ENCODE peak calls at places on chromosomes 13 and 19, in six cellular contexts. One of them, this sample, is unnamed.

GRCh38 chr19:46731007-46731501 is 14.1 kb upstream of the PRKD2 start:
- DNase-seq in SK-N-SH: no peak
- DNase-seq in K562: peak
- DNase-seq in A549: peak
- DNase-seq in WTC11: no peak
- DNase-seq in H1: no peak
- DNase-seq in this sample: peak

GRCh38 chr13:27954406-27954851 is 14.7 kb downstream of the CDX2 start:
- DNase-seq in A549: peak
- DNase-seq in SK-N-SH: peak
- DNase-seq in K562: no peak
- DNase-seq in WTC11: peak
- DNase-seq in H1: peak
- DNase-seq in this sample: peak

GRCh38 chr19:9793051-9793591 is 24.6 kb upstream of the ZNF846 start:
- DNase-seq in WTC11: no peak
- DNase-seq in A549: no peak
- DNase-seq in SK-N-SH: no peak
- DNase-seq in K562: no peak
- DNase-seq in H1: no peak
- DNase-seq in this sample: peak

GRCh38 chr13:78660130-78660857 is 1.3 kb upstream of the OBI1 start:
- DNase-seq in A549: peak
- DNase-seq in SK-N-SH: peak
- DNase-seq in H1: no peak
- DNase-seq in K562: no peak
- DNase-seq in WTC11: no peak
- DNase-seq in this sample: no peak

GRCh38 chr13:29361716-29362115 is 233.8 kb downstream of the SLC7A1 start:
- DNase-seq in K562: no peak
- DNase-seq in WTC11: no peak
- DNase-seq in SK-N-SH: no peak
- DNase-seq in A549: no peak
- DNase-seq in H1: no peak
- DNase-seq in this sample: no peak

GRCh38 chr13:112850273-112850672 is 118.7 kb upstream of the MCF2L start:
- DNase-seq in SK-N-SH: no peak
- DNase-seq in K562: no peak
- DNase-seq in A549: no peak
- DNase-seq in WTC11: no peak
- DNase-seq in H1: no peak
- DNase-seq in this sample: no peak

GRCh38 chr19:16361926-16362325 is 37.3 kb downstream of the KLF2 start:
- DNase-seq in K562: no peak
- DNase-seq in A549: no peak
- DNase-seq in WTC11: no peak
- DNase-seq in SK-N-SH: no peak
- DNase-seq in H1: no peak
- DNase-seq in this sample: no peak

GRCh38 chr19:10295305-10295846 is 5.6 kb downstream of the ICAM5 start:
- DNase-seq in H1: peak
- DNase-seq in SK-N-SH: peak
- DNase-seq in WTC11: peak
- DNase-seq in A549: no peak
- DNase-seq in K562: peak
- DNase-seq in this sample: no peak

GRCh38 chr13:33723772-33724435 is 94.0 kb upstream of the RFC3 start:
- DNase-seq in WTC11: peak
- DNase-seq in K562: peak
- DNase-seq in SK-N-SH: peak
- DNase-seq in A549: peak
- DNase-seq in H1: peak
- DNase-seq in this sample: peak

GRCh38 chr13:66367356-66367755 is 862.8 kb downstream of the PCDH9 start:
- DNase-seq in A549: no peak
- DNase-seq in K562: no peak
- DNase-seq in WTC11: no peak
- DNase-seq in SK-N-SH: no peak
- DNase-seq in H1: no peak
- DNase-seq in this sample: no peak

GRCh38 chr19:46350029-46350757 is 3.3 kb downstream of the PPP5C start:
- DNase-seq in A549: no peak
- DNase-seq in WTC11: no peak
- DNase-seq in H1: no peak
- DNase-seq in K562: no peak
- DNase-seq in SK-N-SH: no peak
- DNase-seq in this sample: peak

GRCh38 chr19:10521461-10522216 is 4.4 kb upstream of the S1PR5 start:
- DNase-seq in H1: no peak
- DNase-seq in K562: no peak
- DNase-seq in A549: no peak
- DNase-seq in WTC11: no peak
- DNase-seq in SK-N-SH: no peak
- DNase-seq in this sample: no peak

GRCh38 chr19:7063339-7063738 is 4.9 kb upstream of the MBD3L3 start:
- DNase-seq in A549: no peak
- DNase-seq in SK-N-SH: no peak
- DNase-seq in WTC11: no peak
- DNase-seq in K562: no peak
- DNase-seq in H1: no peak
- DNase-seq in this sample: no peak

GRCh38 chr13:34886476-34886875 is 55.6 kb upstream of the NBEA start:
- DNase-seq in SK-N-SH: no peak
- DNase-seq in A549: no peak
- DNase-seq in WTC11: no peak
- DNase-seq in H1: no peak
- DNase-seq in K562: no peak
- DNase-seq in this sample: no peak

GRCh38 chr19:7360393-7360984 is 11.8 kb downstream of the ARHGEF18 start:
- DNase-seq in H1: no peak
- DNase-seq in SK-N-SH: no peak
- DNase-seq in WTC11: no peak
- DNase-seq in A549: no peak
- DNase-seq in K562: no peak
- DNase-seq in this sample: peak

GRCh38 chr13:98144501-98145350 is 1.8 kb downstream of the FARP1 start:
- DNase-seq in A549: no peak
- DNase-seq in H1: no peak
- DNase-seq in WTC11: peak
- DNase-seq in K562: no peak
- DNase-seq in SK-N-SH: peak
- DNase-seq in this sample: no peak

GRCh38 chr13:110042253-110042652 is 255.9 kb upstream of the IRS2 start:
- DNase-seq in WTC11: no peak
- DNase-seq in A549: no peak
- DNase-seq in H1: no peak
- DNase-seq in K562: no peak
- DNase-seq in SK-N-SH: no peak
- DNase-seq in this sample: peak

GRCh38 chr13:40622761-40623160 is 43.7 kb downstream of the FOXO1 start:
- DNase-seq in H1: no peak
- DNase-seq in A549: no peak
- DNase-seq in SK-N-SH: no peak
- DNase-seq in WTC11: no peak
- DNase-seq in K562: no peak
- DNase-seq in this sample: no peak

GRCh38 chr19:55305491-55305890 is 19.6 kb downstream of the TMEM150B start:
- DNase-seq in K562: peak
- DNase-seq in A549: peak
- DNase-seq in H1: peak
- DNase-seq in SK-N-SH: peak
- DNase-seq in WTC11: peak
- DNase-seq in this sample: peak

GRCh38 chr13:93744886-93745285 is 518.3 kb downstream of the GPC6 start:
- DNase-seq in A549: no peak
- DNase-seq in K562: no peak
- DNase-seq in H1: no peak
- DNase-seq in WTC11: peak
- DNase-seq in SK-N-SH: no peak
- DNase-seq in this sample: no peak

GRCh38 chr13:48000559-48001126 is 430 bp downstream of the SUCLA2 start:
- DNase-seq in H1: no peak
- DNase-seq in A549: peak
- DNase-seq in WTC11: peak
- DNase-seq in K562: peak
- DNase-seq in SK-N-SH: no peak
- DNase-seq in this sample: no peak

GRCh38 chr19:18051887-18052286 is 34.8 kb downstream of the IL12RB1 start:
- DNase-seq in A549: no peak
- DNase-seq in WTC11: no peak
- DNase-seq in H1: no peak
- DNase-seq in K562: no peak
- DNase-seq in SK-N-SH: no peak
- DNase-seq in this sample: no peak
- TF ChIP-seq MAX in A549: no peak
- TF ChIP-seq MAX in WTC11: no peak
- TF ChIP-seq MAX in H1: no peak
- TF ChIP-seq MAX in K562: no peak
- TF ChIP-seq MAX in SK-N-SH: no peak
- TF ChIP-seq MAX in this sample: no peak

DNA sequence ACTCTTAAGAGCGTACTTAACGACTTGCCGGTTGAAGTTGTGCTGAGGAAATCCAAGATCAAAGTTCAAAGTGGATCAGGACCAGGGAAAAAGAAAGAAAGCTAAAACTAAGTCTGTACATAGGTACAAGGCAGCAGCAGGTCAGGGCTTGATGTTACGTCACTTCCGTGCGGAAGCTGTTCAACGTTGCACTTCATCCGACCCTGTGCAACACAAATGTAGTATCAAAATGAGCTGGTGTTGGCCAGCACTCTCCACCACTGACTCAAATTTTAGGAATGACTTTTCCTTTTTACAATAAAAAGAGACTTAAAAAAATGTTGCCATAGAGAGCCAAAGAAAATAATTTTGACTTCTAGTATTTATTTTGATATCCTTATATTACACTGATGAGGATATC is 1315.4 kb downstream of the EFNB2 start:
- DNase-seq in SK-N-SH: no peak
- DNase-seq in A549: no peak
- DNase-seq in WTC11: no peak
- DNase-seq in H1: no peak
- DNase-seq in K562: no peak
- DNase-seq in this sample: no peak
- TF ChIP-seq MAX in SK-N-SH: no peak
- TF ChIP-seq MAX in A549: no peak
- TF ChIP-seq MAX in WTC11: no peak
- TF ChIP-seq MAX in H1: no peak
- TF ChIP-seq MAX in K562: no peak
- TF ChIP-seq MAX in this sample: no peak

GRCh38 chr19:52453324-52454094 is at the start of gene ZNF578:
- DNase-seq in K562: peak
- DNase-seq in WTC11: peak
- DNase-seq in H1: no peak
- DNase-seq in A549: no peak
- DNase-seq in SK-N-SH: peak
- DNase-seq in this sample: no peak
- TF ChIP-seq MAX in K562: no peak
- TF ChIP-seq MAX in WTC11: no peak
- TF ChIP-seq MAX in H1: no peak
- TF ChIP-seq MAX in A549: no peak
- TF ChIP-seq MAX in SK-N-SH: no peak
- TF ChIP-seq MAX in this sample: no peak

GRCh38 chr19:50497030-50497420 is 14.0 kb downstream of the JOSD2 start:
- DNase-seq in SK-N-SH: no peak
- DNase-seq in H1: no peak
- DNase-seq in A549: no peak
- DNase-seq in WTC11: no peak
- DNase-seq in K562: no peak
- DNase-seq in this sample: no peak
- TF ChIP-seq MAX in SK-N-SH: no peak
- TF ChIP-seq MAX in H1: no peak
- TF ChIP-seq MAX in A549: no peak
- TF ChIP-seq MAX in WTC11: no peak
- TF ChIP-seq MAX in K562: no peak
- TF ChIP-seq MAX in this sample: no peak

This sample was measured in NB4.